ENCODE peak calls at places on chromosomes 4 and X, in seven cellular contexts. One of them, this sample, is unnamed.

GRCh38 chr4:183157215-183157614 is 58.2 kb downstream of the WWC2 start:
- DNase-seq in fibroblast of lung: no peak
- DNase-seq in stimulated activated CD8-positive, alpha-beta memory T cell treated with anti-CD3 and anti-CD28 coated beads, Interleukin-4, amount 100 ng/mL, for 24 hours: no peak
- DNase-seq in stimulated activated CD4-positive, alpha-beta T cell treated with anti-CD3 and anti-CD28 coated beads, Interleukin-4, amount 100 ng/mL, for 24 hours: no peak
- DNase-seq in caudate nucleus: no peak
- DNase-seq in substantia nigra: no peak
- DNase-seq in KBM-7: no peak
- DNase-seq in this sample: no peak

GRCh38 chr4:88033309-88033708 is 25.9 kb downstream of the PKD2 start:
- DNase-seq in fibroblast of lung: peak
- DNase-seq in stimulated activated CD8-positive, alpha-beta memory T cell treated with anti-CD3 and anti-CD28 coated beads, Interleukin-4, amount 100 ng/mL, for 24 hours: no peak
- DNase-seq in stimulated activated CD4-positive, alpha-beta T cell treated with anti-CD3 and anti-CD28 coated beads, Interleukin-4, amount 100 ng/mL, for 24 hours: peak
- DNase-seq in caudate nucleus: no peak
- DNase-seq in substantia nigra: no peak
- DNase-seq in KBM-7: peak
- DNase-seq in this sample: peak

GRCh38 chr4:168304744-168305459 is 13.7 kb downstream of the DDX60 start:
- DNase-seq in fibroblast of lung: peak
- DNase-seq in stimulated activated CD8-positive, alpha-beta memory T cell treated with anti-CD3 and anti-CD28 coated beads, Interleukin-4, amount 100 ng/mL, for 24 hours: no peak
- DNase-seq in stimulated activated CD4-positive, alpha-beta T cell treated with anti-CD3 and anti-CD28 coated beads, Interleukin-4, amount 100 ng/mL, for 24 hours: no peak
- DNase-seq in caudate nucleus: no peak
- DNase-seq in substantia nigra: no peak
- DNase-seq in KBM-7: no peak
- DNase-seq in this sample: peak

GRCh38 chr4:173478884-173479283 is 51.1 kb downstream of the HAND2 start:
- DNase-seq in fibroblast of lung: no peak
- DNase-seq in stimulated activated CD8-positive, alpha-beta memory T cell treated with anti-CD3 and anti-CD28 coated beads, Interleukin-4, amount 100 ng/mL, for 24 hours: no peak
- DNase-seq in stimulated activated CD4-positive, alpha-beta T cell treated with anti-CD3 and anti-CD28 coated beads, Interleukin-4, amount 100 ng/mL, for 24 hours: no peak
- DNase-seq in caudate nucleus: no peak
- DNase-seq in substantia nigra: no peak
- DNase-seq in KBM-7: no peak
- DNase-seq in this sample: no peak

GRCh38 chr4:140286503-140286902 is 86.9 kb upstream of the SCOC start:
- DNase-seq in fibroblast of lung: no peak
- DNase-seq in stimulated activated CD8-positive, alpha-beta memory T cell treated with anti-CD3 and anti-CD28 coated beads, Interleukin-4, amount 100 ng/mL, for 24 hours: no peak
- DNase-seq in stimulated activated CD4-positive, alpha-beta T cell treated with anti-CD3 and anti-CD28 coated beads, Interleukin-4, amount 100 ng/mL, for 24 hours: no peak
- DNase-seq in caudate nucleus: no peak
- DNase-seq in substantia nigra: no peak
- DNase-seq in KBM-7: no peak
- DNase-seq in this sample: no peak

GRCh38 chr4:140158234-140159030 is 4.4 kb upstream of the MAML3 start:
- DNase-seq in fibroblast of lung: peak
- DNase-seq in stimulated activated CD8-positive, alpha-beta memory T cell treated with anti-CD3 and anti-CD28 coated beads, Interleukin-4, amount 100 ng/mL, for 24 hours: no peak
- DNase-seq in stimulated activated CD4-positive, alpha-beta T cell treated with anti-CD3 and anti-CD28 coated beads, Interleukin-4, amount 100 ng/mL, for 24 hours: no peak
- DNase-seq in caudate nucleus: no peak
- DNase-seq in substantia nigra: no peak
- DNase-seq in KBM-7: peak
- DNase-seq in this sample: peak

GRCh38 chr4:130812117-130812765 is 1716.3 kb downstream of the C4orf33 start:
- DNase-seq in fibroblast of lung: no peak
- DNase-seq in stimulated activated CD8-positive, alpha-beta memory T cell treated with anti-CD3 and anti-CD28 coated beads, Interleukin-4, amount 100 ng/mL, for 24 hours: no peak
- DNase-seq in stimulated activated CD4-positive, alpha-beta T cell treated with anti-CD3 and anti-CD28 coated beads, Interleukin-4, amount 100 ng/mL, for 24 hours: no peak
- DNase-seq in caudate nucleus: no peak
- DNase-seq in substantia nigra: no peak
- DNase-seq in KBM-7: no peak
- DNase-seq in this sample: no peak

GRCh38 chrX:63466690-63467089 is 115.6 kb upstream of the SPIN4 start:
- DNase-seq in fibroblast of lung: no peak
- DNase-seq in stimulated activated CD8-positive, alpha-beta memory T cell treated with anti-CD3 and anti-CD28 coated beads, Interleukin-4, amount 100 ng/mL, for 24 hours: no peak
- DNase-seq in stimulated activated CD4-positive, alpha-beta T cell treated with anti-CD3 and anti-CD28 coated beads, Interleukin-4, amount 100 ng/mL, for 24 hours: no peak
- DNase-seq in caudate nucleus: no peak
- DNase-seq in substantia nigra: no peak
- DNase-seq in KBM-7: no peak
- DNase-seq in this sample: peak

GRCh38 chr4:48596336-48596735 is 106.3 kb downstream of the ZAR1 start:
- DNase-seq in fibroblast of lung: no peak
- DNase-seq in stimulated activated CD8-positive, alpha-beta memory T cell treated with anti-CD3 and anti-CD28 coated beads, Interleukin-4, amount 100 ng/mL, for 24 hours: no peak
- DNase-seq in stimulated activated CD4-positive, alpha-beta T cell treated with anti-CD3 and anti-CD28 coated beads, Interleukin-4, amount 100 ng/mL, for 24 hours: no peak
- DNase-seq in caudate nucleus: no peak
- DNase-seq in substantia nigra: no peak
- DNase-seq in KBM-7: no peak
- DNase-seq in this sample: no peak

GRCh38 chrX:107704181-107704580 is 71.4 kb downstream of the TSC22D3 start:
- DNase-seq in fibroblast of lung: no peak
- DNase-seq in stimulated activated CD8-positive, alpha-beta memory T cell treated with anti-CD3 and anti-CD28 coated beads, Interleukin-4, amount 100 ng/mL, for 24 hours: no peak
- DNase-seq in stimulated activated CD4-positive, alpha-beta T cell treated with anti-CD3 and anti-CD28 coated beads, Interleukin-4, amount 100 ng/mL, for 24 hours: no peak
- DNase-seq in caudate nucleus: no peak
- DNase-seq in substantia nigra: no peak
- DNase-seq in KBM-7: no peak
- DNase-seq in this sample: no peak

GRCh38 chrX:153887385-153887784 is 1.4 kb upstream of the L1CAM start:
- DNase-seq in fibroblast of lung: no peak
- DNase-seq in stimulated activated CD8-positive, alpha-beta memory T cell treated with anti-CD3 and anti-CD28 coated beads, Interleukin-4, amount 100 ng/mL, for 24 hours: no peak
- DNase-seq in stimulated activated CD4-positive, alpha-beta T cell treated with anti-CD3 and anti-CD28 coated beads, Interleukin-4, amount 100 ng/mL, for 24 hours: no peak
- DNase-seq in caudate nucleus: no peak
- DNase-seq in substantia nigra: no peak
- DNase-seq in KBM-7: no peak
- DNase-seq in this sample: no peak

GRCh38 chr4:42570221-42570620 is 86.7 kb downstream of the ATP8A1 start:
- DNase-seq in fibroblast of lung: no peak
- DNase-seq in stimulated activated CD8-positive, alpha-beta memory T cell treated with anti-CD3 and anti-CD28 coated beads, Interleukin-4, amount 100 ng/mL, for 24 hours: no peak
- DNase-seq in stimulated activated CD4-positive, alpha-beta T cell treated with anti-CD3 and anti-CD28 coated beads, Interleukin-4, amount 100 ng/mL, for 24 hours: no peak
- DNase-seq in caudate nucleus: peak
- DNase-seq in substantia nigra: peak
- DNase-seq in KBM-7: no peak
- DNase-seq in this sample: peak

GRCh38 chrX:37488323-37488722 is 83.1 kb upstream of the LANCL3 start:
- DNase-seq in fibroblast of lung: no peak
- DNase-seq in stimulated activated CD8-positive, alpha-beta memory T cell treated with anti-CD3 and anti-CD28 coated beads, Interleukin-4, amount 100 ng/mL, for 24 hours: no peak
- DNase-seq in stimulated activated CD4-positive, alpha-beta T cell treated with anti-CD3 and anti-CD28 coated beads, Interleukin-4, amount 100 ng/mL, for 24 hours: no peak
- DNase-seq in caudate nucleus: no peak
- DNase-seq in substantia nigra: no peak
- DNase-seq in KBM-7: no peak
- DNase-seq in this sample: no peak

GRCh38 chr4:3302786-3303444 is 10.1 kb downstream of the RGS12 start:
- DNase-seq in fibroblast of lung: no peak
- DNase-seq in stimulated activated CD8-positive, alpha-beta memory T cell treated with anti-CD3 and anti-CD28 coated beads, Interleukin-4, amount 100 ng/mL, for 24 hours: no peak
- DNase-seq in stimulated activated CD4-positive, alpha-beta T cell treated with anti-CD3 and anti-CD28 coated beads, Interleukin-4, amount 100 ng/mL, for 24 hours: no peak
- DNase-seq in caudate nucleus: no peak
- DNase-seq in substantia nigra: no peak
- DNase-seq in KBM-7: peak
- DNase-seq in this sample: no peak

GRCh38 chrX:47991263-47992092 is 12.3 kb downstream of the ZNF182 start:
- DNase-seq in fibroblast of lung: peak
- DNase-seq in stimulated activated CD8-positive, alpha-beta memory T cell treated with anti-CD3 and anti-CD28 coated beads, Interleukin-4, amount 100 ng/mL, for 24 hours: no peak
- DNase-seq in stimulated activated CD4-positive, alpha-beta T cell treated with anti-CD3 and anti-CD28 coated beads, Interleukin-4, amount 100 ng/mL, for 24 hours: no peak
- DNase-seq in caudate nucleus: no peak
- DNase-seq in substantia nigra: no peak
- DNase-seq in KBM-7: peak
- DNase-seq in this sample: peak

GRCh38 chr4:2936773-2937145 is 26.4 kb downstream of the NOP14 start:
- DNase-seq in fibroblast of lung: peak
- DNase-seq in stimulated activated CD8-positive, alpha-beta memory T cell treated with anti-CD3 and anti-CD28 coated beads, Interleukin-4, amount 100 ng/mL, for 24 hours: no peak
- DNase-seq in stimulated activated CD4-positive, alpha-beta T cell treated with anti-CD3 and anti-CD28 coated beads, Interleukin-4, amount 100 ng/mL, for 24 hours: peak
- DNase-seq in caudate nucleus: no peak
- DNase-seq in substantia nigra: no peak
- DNase-seq in KBM-7: no peak
- DNase-seq in this sample: peak

GRCh38 chrX:81202413-81202794 is 502 bp downstream of the SH3BGRL start:
- DNase-seq in fibroblast of lung: peak
- DNase-seq in stimulated activated CD8-positive, alpha-beta memory T cell treated with anti-CD3 and anti-CD28 coated beads, Interleukin-4, amount 100 ng/mL, for 24 hours: no peak
- DNase-seq in stimulated activated CD4-positive, alpha-beta T cell treated with anti-CD3 and anti-CD28 coated beads, Interleukin-4, amount 100 ng/mL, for 24 hours: peak
- DNase-seq in caudate nucleus: no peak
- DNase-seq in substantia nigra: no peak
- DNase-seq in KBM-7: no peak
- DNase-seq in this sample: peak

GRCh38 chr4:108544504-108544903 is 75.9 kb upstream of the RPL34 start:
- DNase-seq in fibroblast of lung: peak
- DNase-seq in stimulated activated CD8-positive, alpha-beta memory T cell treated with anti-CD3 and anti-CD28 coated beads, Interleukin-4, amount 100 ng/mL, for 24 hours: no peak
- DNase-seq in stimulated activated CD4-positive, alpha-beta T cell treated with anti-CD3 and anti-CD28 coated beads, Interleukin-4, amount 100 ng/mL, for 24 hours: no peak
- DNase-seq in caudate nucleus: no peak
- DNase-seq in substantia nigra: no peak
- DNase-seq in KBM-7: peak
- DNase-seq in this sample: peak

GRCh38 chr4:11949355-11949754 is 520.7 kb upstream of the HS3ST1 start:
- DNase-seq in fibroblast of lung: no peak
- DNase-seq in stimulated activated CD8-positive, alpha-beta memory T cell treated with anti-CD3 and anti-CD28 coated beads, Interleukin-4, amount 100 ng/mL, for 24 hours: no peak
- DNase-seq in stimulated activated CD4-positive, alpha-beta T cell treated with anti-CD3 and anti-CD28 coated beads, Interleukin-4, amount 100 ng/mL, for 24 hours: no peak
- DNase-seq in caudate nucleus: no peak
- DNase-seq in substantia nigra: no peak
- DNase-seq in KBM-7: no peak
- DNase-seq in this sample: no peak

GRCh38 chrX:112614640-112615039 is 65.1 kb downstream of the LHFPL1 start:
- DNase-seq in fibroblast of lung: peak
- DNase-seq in stimulated activated CD8-positive, alpha-beta memory T cell treated with anti-CD3 and anti-CD28 coated beads, Interleukin-4, amount 100 ng/mL, for 24 hours: no peak
- DNase-seq in stimulated activated CD4-positive, alpha-beta T cell treated with anti-CD3 and anti-CD28 coated beads, Interleukin-4, amount 100 ng/mL, for 24 hours: no peak
- DNase-seq in caudate nucleus: no peak
- DNase-seq in substantia nigra: no peak
- DNase-seq in KBM-7: no peak
- DNase-seq in this sample: peak

GRCh38 chrX:110418857-110419249 is 60.2 kb downstream of the RTL9 start:
- DNase-seq in fibroblast of lung: peak
- DNase-seq in stimulated activated CD8-positive, alpha-beta memory T cell treated with anti-CD3 and anti-CD28 coated beads, Interleukin-4, amount 100 ng/mL, for 24 hours: no peak
- DNase-seq in stimulated activated CD4-positive, alpha-beta T cell treated with anti-CD3 and anti-CD28 coated beads, Interleukin-4, amount 100 ng/mL, for 24 hours: no peak
- DNase-seq in caudate nucleus: no peak
- DNase-seq in substantia nigra: no peak
- DNase-seq in KBM-7: no peak
- DNase-seq in this sample: no peak

GRCh38 chrX:14963447-14964236 is 90.4 kb downstream of the MOSPD2 start:
- DNase-seq in fibroblast of lung: peak
- DNase-seq in stimulated activated CD8-positive, alpha-beta memory T cell treated with anti-CD3 and anti-CD28 coated beads, Interleukin-4, amount 100 ng/mL, for 24 hours: no peak
- DNase-seq in stimulated activated CD4-positive, alpha-beta T cell treated with anti-CD3 and anti-CD28 coated beads, Interleukin-4, amount 100 ng/mL, for 24 hours: no peak
- DNase-seq in caudate nucleus: no peak
- DNase-seq in substantia nigra: no peak
- DNase-seq in KBM-7: no peak
- DNase-seq in this sample: no peak

GRCh38 chrX:105653891-105654290 is 168.4 kb upstream of the NRK start:
- DNase-seq in fibroblast of lung: peak
- DNase-seq in stimulated activated CD8-positive, alpha-beta memory T cell treated with anti-CD3 and anti-CD28 coated beads, Interleukin-4, amount 100 ng/mL, for 24 hours: no peak
- DNase-seq in stimulated activated CD4-positive, alpha-beta T cell treated with anti-CD3 and anti-CD28 coated beads, Interleukin-4, amount 100 ng/mL, for 24 hours: no peak
- DNase-seq in caudate nucleus: no peak
- DNase-seq in substantia nigra: no peak
- DNase-seq in KBM-7: no peak
- DNase-seq in this sample: no peak

GRCh38 chr4:110622841-110623709 is at the start of gene PITX2:
- DNase-seq in fibroblast of lung: peak
- DNase-seq in stimulated activated CD8-positive, alpha-beta memory T cell treated with anti-CD3 and anti-CD28 coated beads, Interleukin-4, amount 100 ng/mL, for 24 hours: peak
- DNase-seq in stimulated activated CD4-positive, alpha-beta T cell treated with anti-CD3 and anti-CD28 coated beads, Interleukin-4, amount 100 ng/mL, for 24 hours: peak
- DNase-seq in caudate nucleus: no peak
- DNase-seq in substantia nigra: no peak
- DNase-seq in KBM-7: no peak
- DNase-seq in this sample: peak

GRCh38 chr4:137116144-137116543 is 416.1 kb downstream of the PCDH18 start:
- DNase-seq in fibroblast of lung: peak
- DNase-seq in stimulated activated CD8-positive, alpha-beta memory T cell treated with anti-CD3 and anti-CD28 coated beads, Interleukin-4, amount 100 ng/mL, for 24 hours: no peak
- DNase-seq in stimulated activated CD4-positive, alpha-beta T cell treated with anti-CD3 and anti-CD28 coated beads, Interleukin-4, amount 100 ng/mL, for 24 hours: no peak
- DNase-seq in caudate nucleus: no peak
- DNase-seq in substantia nigra: no peak
- DNase-seq in KBM-7: no peak
- DNase-seq in this sample: no peak

GRCh38 chrX:138287200-138287865 is 424.2 kb downstream of the FGF13 start:
- DNase-seq in fibroblast of lung: no peak
- DNase-seq in stimulated activated CD8-positive, alpha-beta memory T cell treated with anti-CD3 and anti-CD28 coated beads, Interleukin-4, amount 100 ng/mL, for 24 hours: no peak
- DNase-seq in stimulated activated CD4-positive, alpha-beta T cell treated with anti-CD3 and anti-CD28 coated beads, Interleukin-4, amount 100 ng/mL, for 24 hours: no peak
- DNase-seq in caudate nucleus: no peak
- DNase-seq in substantia nigra: no peak
- DNase-seq in KBM-7: no peak
- DNase-seq in this sample: peak

GRCh38 chr4:153486281-153487151 is 20.4 kb downstream of the TMEM131L start:
- DNase-seq in fibroblast of lung: peak
- DNase-seq in stimulated activated CD8-positive, alpha-beta memory T cell treated with anti-CD3 and anti-CD28 coated beads, Interleukin-4, amount 100 ng/mL, for 24 hours: no peak
- DNase-seq in stimulated activated CD4-positive, alpha-beta T cell treated with anti-CD3 and anti-CD28 coated beads, Interleukin-4, amount 100 ng/mL, for 24 hours: peak
- DNase-seq in caudate nucleus: no peak
- DNase-seq in substantia nigra: no peak
- DNase-seq in KBM-7: no peak
- DNase-seq in this sample: peak

GRCh38 chrX:8314881-8315280 is 143.8 kb upstream of the VCX2 start:
- DNase-seq in fibroblast of lung: no peak
- DNase-seq in stimulated activated CD8-positive, alpha-beta memory T cell treated with anti-CD3 and anti-CD28 coated beads, Interleukin-4, amount 100 ng/mL, for 24 hours: no peak
- DNase-seq in stimulated activated CD4-positive, alpha-beta T cell treated with anti-CD3 and anti-CD28 coated beads, Interleukin-4, amount 100 ng/mL, for 24 hours: no peak
- DNase-seq in caudate nucleus: no peak
- DNase-seq in substantia nigra: no peak
- DNase-seq in KBM-7: no peak
- DNase-seq in this sample: no peak

This sample was measured in MCF 10A.